ENCODE peak calls at places on chromosomes 6 and 20, in six cellular contexts. One of them, this sample, is unnamed.

GRCh38 chr6:47007657-47008396 is 34.3 kb downstream of the ADGRF1 start:
- DNase-seq in activated CD4-positive, CD25-positive, alpha-beta regulatory T cell: no peak
- DNase-seq in occipital lobe: no peak
- DNase-seq in activated naive CD4-positive, alpha-beta T cell treated with Interleukin-2 at 50 U/mL for 16 hours: no peak
- DNase-seq in AG10803: no peak
- DNase-seq in ACHN: no peak
- DNase-seq in this sample: no peak

GRCh38 chr20:38307371-38308046 is 3.6 kb downstream of the BPI start:
- DNase-seq in activated CD4-positive, CD25-positive, alpha-beta regulatory T cell: no peak
- DNase-seq in occipital lobe: no peak
- DNase-seq in activated naive CD4-positive, alpha-beta T cell treated with Interleukin-2 at 50 U/mL for 16 hours: no peak
- DNase-seq in AG10803: peak
- DNase-seq in ACHN: no peak
- DNase-seq in this sample: peak

GRCh38 chr6:164148789-164149188 is 734.3 kb downstream of the QKI start:
- DNase-seq in activated CD4-positive, CD25-positive, alpha-beta regulatory T cell: no peak
- DNase-seq in occipital lobe: no peak
- DNase-seq in activated naive CD4-positive, alpha-beta T cell treated with Interleukin-2 at 50 U/mL for 16 hours: no peak
- DNase-seq in AG10803: no peak
- DNase-seq in ACHN: no peak
- DNase-seq in this sample: no peak

GRCh38 chr6:35161776-35162607 is 20.9 kb upstream of the TCP11 start:
- DNase-seq in activated CD4-positive, CD25-positive, alpha-beta regulatory T cell: no peak
- DNase-seq in occipital lobe: no peak
- DNase-seq in activated naive CD4-positive, alpha-beta T cell treated with Interleukin-2 at 50 U/mL for 16 hours: no peak
- DNase-seq in AG10803: no peak
- DNase-seq in ACHN: no peak
- DNase-seq in this sample: no peak

GRCh38 chr20:4119854-4120209 is 104.5 kb upstream of the RNF24 start:
- DNase-seq in activated CD4-positive, CD25-positive, alpha-beta regulatory T cell: no peak
- DNase-seq in occipital lobe: no peak
- DNase-seq in activated naive CD4-positive, alpha-beta T cell treated with Interleukin-2 at 50 U/mL for 16 hours: no peak
- DNase-seq in AG10803: no peak
- DNase-seq in ACHN: no peak
- DNase-seq in this sample: no peak

GRCh38 chr20:38604873-38605303 is 3.3 kb downstream of the ARHGAP40 start:
- DNase-seq in activated CD4-positive, CD25-positive, alpha-beta regulatory T cell: no peak
- DNase-seq in occipital lobe: no peak
- DNase-seq in activated naive CD4-positive, alpha-beta T cell treated with Interleukin-2 at 50 U/mL for 16 hours: no peak
- DNase-seq in AG10803: no peak
- DNase-seq in ACHN: peak
- DNase-seq in this sample: no peak

GRCh38 chr6:129417416-129418086 is 292.4 kb downstream of the ARHGAP18 start:
- DNase-seq in activated CD4-positive, CD25-positive, alpha-beta regulatory T cell: no peak
- DNase-seq in occipital lobe: no peak
- DNase-seq in activated naive CD4-positive, alpha-beta T cell treated with Interleukin-2 at 50 U/mL for 16 hours: no peak
- DNase-seq in AG10803: no peak
- DNase-seq in ACHN: no peak
- DNase-seq in this sample: no peak

GRCh38 chr6:20688710-20689500 is 154.6 kb downstream of the CDKAL1 start:
- DNase-seq in activated CD4-positive, CD25-positive, alpha-beta regulatory T cell: no peak
- DNase-seq in occipital lobe: no peak
- DNase-seq in activated naive CD4-positive, alpha-beta T cell treated with Interleukin-2 at 50 U/mL for 16 hours: no peak
- DNase-seq in AG10803: no peak
- DNase-seq in ACHN: peak
- DNase-seq in this sample: no peak

GRCh38 chr6:32087574-32088486 is 21.3 kb downstream of the TNXB start:
- DNase-seq in activated CD4-positive, CD25-positive, alpha-beta regulatory T cell: peak
- DNase-seq in occipital lobe: no peak
- DNase-seq in activated naive CD4-positive, alpha-beta T cell treated with Interleukin-2 at 50 U/mL for 16 hours: peak
- DNase-seq in AG10803: peak
- DNase-seq in ACHN: no peak
- DNase-seq in this sample: no peak

GRCh38 chr20:50304883-50305635 is 114.4 kb downstream of the CEBPB start:
- DNase-seq in activated CD4-positive, CD25-positive, alpha-beta regulatory T cell: no peak
- DNase-seq in occipital lobe: no peak
- DNase-seq in activated naive CD4-positive, alpha-beta T cell treated with Interleukin-2 at 50 U/mL for 16 hours: no peak
- DNase-seq in AG10803: peak
- DNase-seq in ACHN: no peak
- DNase-seq in this sample: peak

GRCh38 chr6:38187285-38187684 is 367.8 kb downstream of the ZFAND3 start:
- DNase-seq in activated CD4-positive, CD25-positive, alpha-beta regulatory T cell: no peak
- DNase-seq in occipital lobe: no peak
- DNase-seq in activated naive CD4-positive, alpha-beta T cell treated with Interleukin-2 at 50 U/mL for 16 hours: no peak
- DNase-seq in AG10803: no peak
- DNase-seq in ACHN: no peak
- DNase-seq in this sample: no peak

GRCh38 chr20:40688129-40689099 is 622 bp downstream of the MAFB start:
- DNase-seq in activated CD4-positive, CD25-positive, alpha-beta regulatory T cell: no peak
- DNase-seq in occipital lobe: no peak
- DNase-seq in activated naive CD4-positive, alpha-beta T cell treated with Interleukin-2 at 50 U/mL for 16 hours: no peak
- DNase-seq in AG10803: no peak
- DNase-seq in ACHN: no peak
- DNase-seq in this sample: no peak

GRCh38 chr6:20661721-20662120 is 127.5 kb downstream of the CDKAL1 start:
- DNase-seq in activated CD4-positive, CD25-positive, alpha-beta regulatory T cell: no peak
- DNase-seq in occipital lobe: no peak
- DNase-seq in activated naive CD4-positive, alpha-beta T cell treated with Interleukin-2 at 50 U/mL for 16 hours: no peak
- DNase-seq in AG10803: peak
- DNase-seq in ACHN: no peak
- DNase-seq in this sample: no peak

GRCh38 chr6:46979206-46979605 is 57.5 kb upstream of the ADGRF5 start:
- DNase-seq in activated CD4-positive, CD25-positive, alpha-beta regulatory T cell: no peak
- DNase-seq in occipital lobe: no peak
- DNase-seq in activated naive CD4-positive, alpha-beta T cell treated with Interleukin-2 at 50 U/mL for 16 hours: no peak
- DNase-seq in AG10803: no peak
- DNase-seq in ACHN: no peak
- DNase-seq in this sample: no peak

GRCh38 chr6:36120539-36120938 is 9.8 kb upstream of the MAPK13 start:
- DNase-seq in activated CD4-positive, CD25-positive, alpha-beta regulatory T cell: peak
- DNase-seq in occipital lobe: no peak
- DNase-seq in activated naive CD4-positive, alpha-beta T cell treated with Interleukin-2 at 50 U/mL for 16 hours: peak
- DNase-seq in AG10803: no peak
- DNase-seq in ACHN: no peak
- DNase-seq in this sample: no peak

GRCh38 chr20:34825530-34826362 is at the start of gene NCOA6:
- DNase-seq in activated CD4-positive, CD25-positive, alpha-beta regulatory T cell: peak
- DNase-seq in occipital lobe: peak
- DNase-seq in activated naive CD4-positive, alpha-beta T cell treated with Interleukin-2 at 50 U/mL for 16 hours: peak
- DNase-seq in AG10803: peak
- DNase-seq in ACHN: peak
- DNase-seq in this sample: peak

GRCh38 chr6:84554069-84554468 is 210.3 kb downstream of the TBX18 start:
- DNase-seq in activated CD4-positive, CD25-positive, alpha-beta regulatory T cell: no peak
- DNase-seq in occipital lobe: no peak
- DNase-seq in activated naive CD4-positive, alpha-beta T cell treated with Interleukin-2 at 50 U/mL for 16 hours: no peak
- DNase-seq in AG10803: peak
- DNase-seq in ACHN: no peak
- DNase-seq in this sample: peak

GRCh38 chr6:85673198-85674139 is 30.8 kb upstream of the SYNCRIP start:
- DNase-seq in activated CD4-positive, CD25-positive, alpha-beta regulatory T cell: no peak
- DNase-seq in occipital lobe: no peak
- DNase-seq in activated naive CD4-positive, alpha-beta T cell treated with Interleukin-2 at 50 U/mL for 16 hours: no peak
- DNase-seq in AG10803: no peak
- DNase-seq in ACHN: no peak
- DNase-seq in this sample: no peak

GRCh38 chr6:36967757-36968156 is 13.2 kb downstream of the PI16 start:
- DNase-seq in activated CD4-positive, CD25-positive, alpha-beta regulatory T cell: no peak
- DNase-seq in occipital lobe: no peak
- DNase-seq in activated naive CD4-positive, alpha-beta T cell treated with Interleukin-2 at 50 U/mL for 16 hours: no peak
- DNase-seq in AG10803: no peak
- DNase-seq in ACHN: no peak
- DNase-seq in this sample: no peak

GRCh38 chr20:4012631-4013030 is 2.7 kb downstream of the RNF24 start:
- DNase-seq in activated CD4-positive, CD25-positive, alpha-beta regulatory T cell: no peak
- DNase-seq in occipital lobe: no peak
- DNase-seq in activated naive CD4-positive, alpha-beta T cell treated with Interleukin-2 at 50 U/mL for 16 hours: no peak
- DNase-seq in AG10803: peak
- DNase-seq in ACHN: no peak
- DNase-seq in this sample: no peak

GRCh38 chr6:143060806-143061596 is at the start of gene AIG1:
- DNase-seq in activated CD4-positive, CD25-positive, alpha-beta regulatory T cell: peak
- DNase-seq in occipital lobe: peak
- DNase-seq in activated naive CD4-positive, alpha-beta T cell treated with Interleukin-2 at 50 U/mL for 16 hours: peak
- DNase-seq in AG10803: no peak
- DNase-seq in ACHN: no peak
- DNase-seq in this sample: no peak

GRCh38 chr6:4518506-4518905 is 257.7 kb upstream of the CDYL start:
- DNase-seq in activated CD4-positive, CD25-positive, alpha-beta regulatory T cell: no peak
- DNase-seq in occipital lobe: no peak
- DNase-seq in activated naive CD4-positive, alpha-beta T cell treated with Interleukin-2 at 50 U/mL for 16 hours: no peak
- DNase-seq in AG10803: peak
- DNase-seq in ACHN: no peak
- DNase-seq in this sample: peak

GRCh38 chr6:44926556-44926955 is 401.6 kb upstream of the RUNX2 start:
- DNase-seq in activated CD4-positive, CD25-positive, alpha-beta regulatory T cell: no peak
- DNase-seq in occipital lobe: no peak
- DNase-seq in activated naive CD4-positive, alpha-beta T cell treated with Interleukin-2 at 50 U/mL for 16 hours: no peak
- DNase-seq in AG10803: no peak
- DNase-seq in ACHN: no peak
- DNase-seq in this sample: no peak

GRCh38 chr20:61679473-61679872 is 386.2 kb downstream of the TAF4 start:
- DNase-seq in activated CD4-positive, CD25-positive, alpha-beta regulatory T cell: no peak
- DNase-seq in occipital lobe: no peak
- DNase-seq in activated naive CD4-positive, alpha-beta T cell treated with Interleukin-2 at 50 U/mL for 16 hours: no peak
- DNase-seq in AG10803: no peak
- DNase-seq in ACHN: no peak
- DNase-seq in this sample: no peak